ENCODE peak calls at places on chromosomes 5 and 9, in six cellular contexts. Z is fibroblast of lung, X is WERI-Rb-1, H is AG04450, I is esophagus squamous epithelium, U is endodermal cell. B is an unnamed sample. For H3K27me3, the result is how much of the 10 kb centered on the place peaks cover.

GRCh38 chr9:118418887-118419620 is 714.9 kb downstream of the TLR4 start:
- DNase-seq in Z (peak), X (no peak), H (no peak), I (no peak), U (no peak), B (no peak)

GRCh38 chr9:134205636-134206316 is 41.4 kb upstream of the RNU6ATAC start:
- DNase-seq in Z (peak), X (no peak), H (no peak), I (no peak), U (no peak), B (no peak)

GRCh38 chr5:68074048-68074632 is 141.4 kb upstream of the PIK3R1 start:
- DNase-seq in Z (no peak), X (no peak), H (no peak), I (no peak), U (no peak), B (no peak)

GRCh38 chr5:132012385-132013005 is 1.0 kb upstream of the ACSL6 start:
- DNase-seq in Z (peak), X (peak), H (peak), I (no peak), U (peak), B (peak)

GRCh38 chr9:37184905-37185867 is 64.8 kb downstream of the ZCCHC7 start:
- DNase-seq in Z (no peak), X (no peak), H (no peak), I (no peak), U (no peak), B (no peak)

GRCh38 chr5:67490543-67491321 is 294.1 kb upstream of the CD180 start:
- DNase-seq in Z (peak), X (no peak), H (no peak), I (no peak), U (no peak), B (no peak)

GRCh38 chr9:73863924-73864323 is 633.2 kb upstream of the RORB start:
- DNase-seq in Z (peak), X (no peak), H (no peak), I (no peak), U (no peak), B (no peak)

GRCh38 chr9:16515879-16516289 is 354.6 kb downstream of the BNC2 start:
- DNase-seq in Z (peak), X (no peak), H (no peak), I (no peak), U (peak), B (no peak)

GRCh38 chr9:36436909-36437308 is 36.8 kb upstream of the RNF38 start:
- DNase-seq in Z (no peak), X (no peak), H (no peak), I (no peak), U (no peak), B (no peak)

GRCh38 chr5:59025734-59026133 is 442.9 kb downstream of the RAB3C start:
- DNase-seq in Z (no peak), X (no peak), H (no peak), I (no peak), U (no peak), B (no peak)

GRCh38 chr5:59020611-59021285 is 437.9 kb downstream of the RAB3C start:
- DNase-seq in Z (peak), X (no peak), H (no peak), I (no peak), U (no peak), B (peak)

GRCh38 chr5:59019078-59019477 is 436.2 kb downstream of the RAB3C start:
- DNase-seq in Z (no peak), X (no peak), H (no peak), I (no peak), U (no peak), B (no peak)

GRCh38 chr5:59021286-59021673 is 438.4 kb downstream of the RAB3C start:
- DNase-seq in Z (no peak), X (no peak), H (no peak), I (no peak), U (no peak), B (no peak)

GRCh38 chr5:59021837-59022514 is 439.1 kb downstream of the RAB3C start:
- DNase-seq in Z (no peak), X (no peak), H (no peak), I (no peak), U (no peak), B (no peak)
- H3K4me3 ChIP-seq in Z (no peak), X (no peak), H (no peak), I (no peak), U (no peak), B (no peak)

DNA sequence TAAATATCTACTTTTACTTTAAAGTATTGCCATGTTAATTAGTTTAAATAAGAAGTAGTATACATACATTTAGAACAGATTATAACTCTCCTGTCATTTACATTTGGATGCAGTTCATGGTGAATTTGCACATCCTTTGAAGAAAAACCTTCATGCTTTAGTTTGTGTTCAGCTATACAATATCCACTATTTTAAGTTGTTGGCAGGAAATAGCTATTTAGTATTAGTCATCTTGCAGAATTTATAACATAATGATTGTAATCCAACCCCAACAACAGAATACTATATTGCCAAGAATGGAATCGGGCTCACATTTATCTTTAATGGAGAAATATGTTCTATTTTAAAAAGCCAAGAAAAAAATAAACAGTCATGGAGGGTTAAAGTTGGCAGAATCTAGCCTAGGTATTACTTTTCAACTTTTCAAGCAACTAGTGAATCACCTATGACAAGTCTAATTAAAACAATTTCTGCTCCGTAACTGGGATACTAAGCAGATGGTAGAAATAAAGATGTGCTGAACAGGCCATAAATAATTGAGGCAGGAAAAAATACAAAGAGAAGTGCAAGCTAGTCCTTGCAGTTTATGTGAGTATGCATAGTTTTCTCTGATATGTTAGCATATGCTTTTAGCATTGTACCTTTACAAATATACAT is 1170.6 kb upstream of the NUDT12 start:
- DNase-seq in Z (no peak), X (no peak), H (no peak), I (no peak), U (no peak), B (no peak)
- TF ChIP-seq CTCF in Z (no peak), X (no peak), H (no peak), I (no peak), U (no peak), B (no peak)

DNA sequence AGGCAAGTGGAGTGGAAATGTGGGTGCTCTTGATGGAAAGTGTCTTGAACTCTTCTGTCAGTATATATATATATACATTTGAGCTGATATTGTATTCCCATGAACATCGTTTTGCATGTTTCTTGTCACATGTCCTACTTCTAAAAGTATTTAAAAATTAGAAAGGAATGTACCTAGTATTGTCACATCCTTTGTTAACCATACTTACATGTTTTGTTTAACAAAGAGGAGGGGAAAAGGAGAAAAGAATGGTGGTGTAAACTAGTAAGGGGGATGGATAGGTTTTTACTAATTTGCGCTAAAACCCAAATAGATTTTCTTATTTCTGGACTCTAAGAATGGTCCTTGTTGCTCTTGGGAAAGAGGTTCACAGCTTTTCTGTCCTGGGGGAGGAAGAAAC is 181.7 kb downstream of the GOLPH3 start:
- DNase-seq in Z (no peak), X (no peak), H (no peak), I (no peak), U (no peak), B (no peak)
- H3K27me3 ChIP-seq in Z (under half), X (under half), H (under half), I (under half), U (under half), B (under half)

GRCh38 chr9:95091971-95092320 is 225.6 kb downstream of the FANCC start:
- DNase-seq in Z (peak), X (no peak), H (no peak), I (no peak), U (no peak), B (no peak)
- H3K4me3 ChIP-seq in Z (no peak), X (no peak), H (no peak), I (peak), U (no peak), B (no peak)

B was measured in kidney epithelial cell.